ENCODE peak calls at places on chromosomes 3 and 15, in nine cellular contexts. U is GM12891, P is erythroblast, V is heart left ventricle, Y is IMR-90, M is testis, A is A549, D is right lobe of liver, R is stomach. N is an unnamed sample.
A peak's percentile ranks its signal among the peaks of the same experiment; 100 is the strongest.

GRCh38 chr3:9690451-9691450 is 12.9 kb upstream of the CPNE9 start:
- DNase-seq in U (peak; percentile 68), M (peak; percentile 71), D (no peak), V (no peak), R (no peak), A (no peak), Y (no peak), P (peak; percentile 19), N (no peak)

GRCh38 chr15:95291878-95292472 is 1038.5 kb upstream of the NR2F2 start:
- DNase-seq in D (no peak), U (peak; percentile 6), A (peak; percentile 42), R (no peak), M (no peak), P (peak; percentile 53), Y (peak; percentile 56), V (no peak), N (peak; percentile 5)

GRCh38 chr15:96560246-96560895 is 229.9 kb downstream of the NR2F2 start:
- DNase-seq in P (no peak), M (no peak), D (no peak), U (no peak), R (no peak), Y (no peak), V (no peak), A (no peak), N (no peak)

GRCh38 chr3:61560452-61561373 is 658 bp upstream of the PTPRG start:
- DNase-seq in D (peak; percentile 91), P (no peak), Y (peak; percentile 73), V (peak; percentile 91), U (peak; percentile 57), A (peak; percentile 57), M (peak; percentile 79), R (peak; percentile 75), N (peak; percentile 81)

GRCh38 chr3:124094496-124094895 is 102.6 kb upstream of the ROPN1 start:
- DNase-seq in D (no peak), U (no peak), P (no peak), V (no peak), M (peak; percentile 80), R (no peak), Y (no peak), A (no peak), N (no peak)

GRCh38 chr3:195549931-195550519 is 6.9 kb upstream of the PPP1R2 start:
- DNase-seq in A (no peak), D (no peak), U (no peak), V (no peak), P (no peak), M (no peak), Y (no peak), R (no peak), N (no peak)

GRCh38 chr15:62850791-62851291 is 191.7 kb upstream of the TPM1 start:
- DNase-seq in M (no peak), Y (peak; percentile 76), R (no peak), P (no peak), U (no peak), D (no peak), V (no peak), A (peak; percentile 77), N (peak; percentile 38)

GRCh38 chr3:29333520-29333919 is 52.6 kb downstream of the RBMS3 start:
- DNase-seq in P (no peak), V (no peak), D (no peak), U (no peak), M (no peak), A (no peak), R (no peak), Y (peak; percentile 37), N (no peak)

GRCh38 chr15:38253448-38253847 is 812 bp downstream of the SPRED1 start:
- DNase-seq in A (no peak), V (no peak), R (no peak), P (peak; percentile 65), M (no peak), Y (peak; percentile 75), D (no peak), U (no peak), N (no peak)

GRCh38 chr15:38255690-38256089 is 3.1 kb downstream of the SPRED1 start:
- DNase-seq in A (no peak), V (no peak), M (no peak), U (no peak), R (no peak), Y (no peak), P (peak; percentile 10), D (no peak), N (no peak)

GRCh38 chr15:38251726-38252480 is 733 bp upstream of the SPRED1 start:
- DNase-seq in D (peak; percentile 91), A (peak; percentile 41), U (peak; percentile 37), P (peak; percentile 93), Y (peak; percentile 99), V (peak; percentile 95), R (peak; percentile 83), M (peak; percentile 92), N (peak; percentile 42)

GRCh38 chr15:38252481-38253311 is at the start of gene SPRED1:
- DNase-seq in V (peak; percentile 86), D (peak; percentile 70), M (peak; percentile 69), A (no peak), P (peak; percentile 59), U (peak; percentile 32), Y (peak; percentile 48), R (peak; percentile 63), N (peak; percentile 29)

DNA sequence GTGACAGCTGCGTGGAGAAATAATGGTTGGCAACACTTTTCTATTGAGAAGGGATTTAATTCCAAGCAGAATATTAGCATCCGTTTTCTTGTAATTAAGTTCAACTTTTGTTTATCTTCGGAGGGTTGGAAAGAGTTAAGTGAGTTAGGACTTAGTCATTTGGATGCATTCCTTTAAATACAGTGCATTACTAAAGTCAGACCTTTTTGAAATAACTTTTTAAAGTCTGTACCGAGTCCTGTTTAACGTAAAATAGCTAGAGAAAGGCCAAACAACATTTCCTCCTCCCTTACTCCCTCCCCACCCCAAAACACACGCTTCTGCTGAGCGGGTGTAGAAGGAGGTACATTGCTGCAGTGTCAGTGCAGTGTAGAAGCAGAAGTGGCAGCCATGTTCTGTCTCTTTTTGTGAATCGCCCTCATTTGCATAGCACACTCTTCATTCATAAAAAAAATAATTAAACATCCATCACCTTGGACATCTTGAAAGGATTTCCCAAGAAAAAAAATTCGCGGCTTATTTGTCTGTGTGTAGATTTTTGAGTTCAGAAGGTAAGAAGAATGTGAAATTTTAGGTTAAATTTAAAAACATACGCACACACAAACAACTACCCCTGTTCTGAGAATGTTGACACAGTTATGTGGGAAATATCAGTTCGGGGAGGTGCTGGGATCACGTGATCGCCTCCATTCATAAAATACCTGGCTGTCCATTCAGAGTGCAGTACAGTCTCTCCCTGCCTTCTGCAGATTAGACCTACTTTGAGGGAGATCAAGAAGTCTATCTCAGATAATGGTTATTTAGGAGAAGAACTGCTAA is 1.6 kb downstream of the SPRED1 start:
- DNase-seq in P (peak; percentile 84), M (peak; percentile 81), A (peak; percentile 31), V (peak; percentile 36), D (peak; percentile 56), U (no peak), R (peak; percentile 53), Y (peak; percentile 68), N (no peak)
- TF ChIP-seq POLR2A in P (peak; percentile 65), M (no peak), A (no peak), V (no peak), D (peak; percentile 36), U (no peak), R (no peak), Y (no peak), N (no peak)

GRCh38 chr3:186124618-186125017 is 15.7 kb upstream of the ETV5 start:
- DNase-seq in P (no peak), A (no peak), U (no peak), V (no peak), R (peak; percentile 70), M (no peak), Y (no peak), D (no peak), N (no peak)

GRCh38 chr3:186121271-186121670 is 12.4 kb upstream of the ETV5 start:
- DNase-seq in R (no peak), D (no peak), M (no peak), P (no peak), Y (no peak), A (no peak), U (no peak), V (no peak), N (no peak)

GRCh38 chr3:186123012-186123411 is 14.1 kb upstream of the ETV5 start:
- DNase-seq in P (no peak), D (no peak), R (no peak), Y (no peak), V (no peak), M (no peak), A (no peak), U (no peak), N (no peak)

GRCh38 chr3:186119499-186119898 is 10.6 kb upstream of the ETV5 start:
- DNase-seq in Y (no peak), A (no peak), V (no peak), U (no peak), R (no peak), D (no peak), P (no peak), M (no peak), N (no peak)

GRCh38 chr3:186121968-186122367 is 13.1 kb upstream of the ETV5 start:
- DNase-seq in R (peak; percentile 38), A (no peak), M (no peak), U (no peak), Y (no peak), P (no peak), V (no peak), D (no peak), N (no peak)
- TF ChIP-seq POLR2A in R (no peak), A (no peak), M (no peak), U (no peak), Y (no peak), P (no peak), V (no peak), D (no peak), N (no peak)

GRCh38 chr3:99817437-99818240 is at the start of gene CMSS1:
- DNase-seq in Y (peak; percentile 90), R (peak; percentile 95), D (peak; percentile 96), P (peak; percentile 96), M (peak; percentile 97), U (peak; percentile 74), A (peak; percentile 78), V (peak; percentile 94), N (peak; percentile 67)
- TF ChIP-seq POLR2A in Y (peak; percentile 88), R (no peak), D (peak; percentile 54), P (peak; percentile 83), M (no peak), U (peak; percentile 63), A (peak; percentile 83), V (peak; percentile 36), N (peak; percentile 87)

GRCh38 chr3:114622001-114622400 is 328.2 kb downstream of the TIGIT start:
- DNase-seq in V (no peak), U (no peak), P (no peak), Y (peak; percentile 34), R (no peak), M (no peak), A (no peak), D (no peak), N (no peak)

GRCh38 chr3:114624047-114624445 is 330.2 kb downstream of the TIGIT start:
- DNase-seq in A (no peak), D (no peak), R (no peak), P (no peak), U (no peak), V (peak; percentile 75), Y (peak; percentile 71), M (peak; percentile 82), N (no peak)

GRCh38 chr3:114623420-114624046 is 329.7 kb downstream of the TIGIT start:
- DNase-seq in P (no peak), A (no peak), D (no peak), Y (no peak), R (no peak), V (no peak), U (no peak), M (no peak), N (no peak)

GRCh38 chr3:114626751-114627150 is 332.9 kb downstream of the TIGIT start:
- DNase-seq in P (no peak), A (no peak), R (no peak), D (no peak), V (no peak), Y (peak; percentile 34), U (no peak), M (no peak), N (no peak)

DNA sequence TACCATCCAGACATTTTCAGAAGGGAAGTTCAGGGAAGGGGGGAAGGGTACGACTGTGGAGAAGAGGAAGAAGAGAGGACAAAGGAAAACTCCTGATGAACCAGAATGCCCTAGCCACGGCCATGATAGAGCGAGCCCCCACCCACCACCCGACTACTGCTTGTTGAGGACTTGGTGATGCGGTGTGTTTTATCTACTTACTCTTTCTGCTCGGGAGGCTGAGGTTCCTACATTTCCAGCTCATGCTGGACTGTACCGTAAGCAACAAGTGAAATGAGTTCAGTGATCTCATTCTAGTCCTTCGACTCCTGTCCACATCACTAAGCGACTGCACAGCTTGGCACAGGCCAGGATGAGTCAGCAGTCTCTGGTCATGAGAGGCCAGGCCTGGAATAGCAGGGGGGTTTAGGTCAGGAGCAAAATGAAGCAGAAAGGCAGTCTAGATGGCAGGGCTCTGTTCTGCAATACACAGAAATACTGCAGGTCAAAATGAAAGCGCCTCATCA is 330.9 kb downstream of the TIGIT start:
- DNase-seq in A (peak; percentile 68), Y (peak; percentile 99), V (peak; percentile 96), R (peak; percentile 65), U (no peak), D (peak; percentile 95), P (peak; percentile 49), M (peak; percentile 94), N (peak; percentile 55)
- TF ChIP-seq POLR2A in A (peak; percentile 38), Y (peak; percentile 96), V (peak; percentile 79), R (no peak), U (no peak), D (peak; percentile 42), P (no peak), M (no peak), N (peak; percentile 61)